ENCODE peak calls at places on chromosome 7, in six cellular contexts. V, O, J, Y, A and R are unnamed samples.

GRCh38 chr7:96407427-96407826 is 85.5 kb upstream of the SLC25A13 start:
- DNase-seq in Y (no peak), V (no peak), A (no peak), J (no peak), O (no peak), R (no peak)

GRCh38 chr7:29459591-29459990 is 104.0 kb upstream of the PRR15 start:
- DNase-seq in O (no peak), J (no peak), V (no peak), A (no peak), Y (no peak), R (no peak)

GRCh38 chr7:149714910-149715471 is 58.4 kb downstream of the ZNF467 start:
- DNase-seq in J (no peak), A (no peak), O (no peak), Y (no peak), V (peak; percentile 27), R (no peak)

GRCh38 chr7:91945476-91945875 is 4.8 kb downstream of the AKAP9 start:
- DNase-seq in V (no peak), J (no peak), O (no peak), A (no peak), Y (no peak), R (no peak)

GRCh38 chr7:7682856-7683255 is 35.6 kb downstream of the RPA3 start:
- DNase-seq in J (no peak), O (no peak), Y (no peak), V (no peak), A (no peak), R (no peak)

GRCh38 chr7:77458786-77459185 is 42.6 kb upstream of the GSAP start:
- DNase-seq in A (no peak), V (no peak), Y (no peak), O (no peak), J (no peak), R (no peak)

GRCh38 chr7:8418627-8419245 is 14.7 kb upstream of the NXPH1 start:
- DNase-seq in J (peak; percentile 19), V (no peak), Y (no peak), O (peak; percentile 57), A (no peak), R (peak; percentile 84)

GRCh38 chr7:73738220-73738611 is 386 bp downstream of the ABHD11 start:
- DNase-seq in V (peak; percentile 43), Y (no peak), A (no peak), O (no peak), J (no peak), R (peak; percentile 86)

GRCh38 chr7:80346704-80347103 is 165.2 kb downstream of the GNAT3 start:
- DNase-seq in V (no peak), O (peak; percentile 41), A (no peak), J (no peak), Y (no peak), R (no peak)

GRCh38 chr7:24201221-24201620 is 82.8 kb upstream of the NPY start:
- DNase-seq in V (no peak), A (no peak), J (no peak), Y (no peak), O (no peak), R (no peak)

GRCh38 chr7:71705217-71705616 is 573.3 kb downstream of the GALNT17 start:
- DNase-seq in O (no peak), A (no peak), Y (no peak), J (no peak), V (no peak), R (no peak)

GRCh38 chr7:119545118-119545517 is 727.9 kb upstream of the KCND2 start:
- DNase-seq in Y (no peak), A (no peak), V (no peak), J (no peak), O (peak; percentile 51), R (no peak)

GRCh38 chr7:81715984-81716588 is 53.8 kb downstream of the HGF start:
- DNase-seq in Y (no peak), V (no peak), O (peak; percentile 60), J (no peak), A (no peak), R (peak; percentile 15)

GRCh38 chr7:112566392-112567324 is 85.9 kb downstream of the LSMEM1 start:
- DNase-seq in V (no peak), Y (no peak), A (no peak), O (no peak), J (no peak), R (no peak)

GRCh38 chr7:155591055-155591750 is 44.8 kb upstream of the CNPY1 start:
- DNase-seq in O (no peak), V (no peak), Y (no peak), A (no peak), J (no peak), R (no peak)

GRCh38 chr7:64559206-64559605 is 3.7 kb downstream of the ZNF680 start:
- DNase-seq in A (peak; percentile 62), Y (no peak), V (no peak), J (no peak), O (no peak), R (no peak)

GRCh38 chr7:5214641-5215040 is 24.6 kb downstream of the WIPI2 start:
- DNase-seq in O (no peak), Y (no peak), J (no peak), A (peak; percentile 34), V (no peak), R (no peak)

GRCh38 chr7:151125459-151125834 is 39.2 kb downstream of the AGAP3 start:
- DNase-seq in Y (peak; percentile 74), O (no peak), A (no peak), J (no peak), V (no peak), R (no peak)

GRCh38 chr7:151124899-151125399 is 38.7 kb downstream of the AGAP3 start:
- DNase-seq in O (no peak), V (no peak), Y (no peak), A (no peak), J (no peak), R (no peak)

GRCh38 chr7:151126500-151127137 is 40.3 kb downstream of the AGAP3 start:
- DNase-seq in J (no peak), Y (no peak), V (no peak), A (no peak), O (no peak), R (no peak)

GRCh38 chr7:151124205-151124880 is 38.1 kb downstream of the AGAP3 start:
- DNase-seq in V (no peak), J (no peak), O (no peak), A (no peak), Y (no peak), R (no peak)

DNA sequence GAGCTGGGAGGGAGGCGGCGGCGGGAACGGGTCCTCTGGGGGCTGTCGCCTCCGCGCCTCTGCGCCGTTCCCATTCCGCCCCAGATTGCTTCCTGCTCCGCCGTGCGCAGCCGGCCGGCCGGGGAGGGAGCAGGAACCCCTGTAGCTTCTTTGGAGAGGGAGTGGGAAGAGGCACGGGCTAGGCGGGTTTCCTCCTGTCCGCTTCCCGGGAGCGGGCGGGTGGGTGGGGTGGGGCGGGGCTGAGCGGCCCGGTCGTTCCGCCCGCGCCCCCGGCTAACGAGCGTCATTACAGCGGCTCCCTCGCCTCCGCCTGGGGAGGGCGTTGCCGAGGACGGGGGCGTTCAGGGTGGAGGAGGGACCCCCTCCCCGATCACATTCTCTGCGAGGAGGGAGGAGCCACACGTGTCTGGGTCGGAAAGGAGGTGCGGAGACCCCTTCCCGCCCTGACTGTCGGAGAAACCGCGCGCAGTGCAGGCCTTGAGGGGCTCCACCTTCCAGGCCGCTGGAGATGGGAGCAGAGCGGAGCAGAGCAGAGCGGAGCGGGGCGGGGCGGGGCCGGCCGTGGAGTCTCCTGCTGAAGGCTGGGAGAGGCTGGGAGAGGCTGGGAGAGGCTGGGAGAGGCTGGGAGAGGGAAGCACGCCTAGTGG is 39.7 kb downstream of the AGAP3 start:
- DNase-seq in J (no peak), Y (no peak), A (no peak), V (no peak), O (no peak), R (no peak)
- H3K36me3 ChIP-seq in J (peaks cover 15% of the 10 kb centered on the region), Y (no peaks in the 10 kb centered on the region), A (peaks cover 4% of the 10 kb centered on the region), V (peaks cover 24% of the 10 kb centered on the region), O (peaks cover 22% of the 10 kb centered on the region), R (peaks cover 47% of the 10 kb centered on the region)

GRCh38 chr7:516606-517456 is 2.8 kb downstream of the PDGFA start:
- DNase-seq in A (no peak), Y (peak; percentile 89), O (no peak), V (no peak), J (no peak), R (no peak)
- H3K4me1 ChIP-seq in A (no peaks in the 10 kb centered on the region), Y (peaks cover 42% of the 10 kb centered on the region), O (peaks cover 47% of the 10 kb centered on the region), V (peaks cover 32% of the 10 kb centered on the region), J (peaks cover 5% of the 10 kb centered on the region), R (peaks cover under 1% of the 10 kb centered on the region)

GRCh38 chr7:151076863-151077704 is 3.5 kb downstream of the FASTK start:
- DNase-seq in Y (no peak), J (no peak), V (no peak), A (no peak), O (no peak), R (no peak)
- H3K36me3 ChIP-seq in Y (peaks cover 4% of the 10 kb centered on the region), J (peaks cover 17% of the 10 kb centered on the region), V (peaks cover 38% of the 10 kb centered on the region), A (peaks cover 12% of the 10 kb centered on the region), O (peaks cover 21% of the 10 kb centered on the region), R (peaks cover 73% of the 10 kb centered on the region)

GRCh38 chr7:2156756-2157472 is 75.8 kb downstream of the MAD1L1 start:
- DNase-seq in A (no peak), V (no peak), J (no peak), O (no peak), Y (peak; percentile 10), R (no peak)
- H3K4me1 ChIP-seq in A (no peaks in the 10 kb centered on the region), V (no peaks in the 10 kb centered on the region), J (no peaks in the 10 kb centered on the region), O (no peaks in the 10 kb centered on the region), Y (peaks cover 27% of the 10 kb centered on the region), R (peaks cover 5% of the 10 kb centered on the region)

GRCh38 chr7:135856356-135857144 is 107.9 kb upstream of the FAM180A start:
- DNase-seq in J (no peak), V (no peak), Y (no peak), O (no peak), A (no peak), R (no peak)

GRCh38 chr7:135858379-135858778 is 109.8 kb upstream of the FAM180A start:
- DNase-seq in Y (no peak), A (no peak), O (no peak), J (no peak), V (no peak), R (no peak)

GRCh38 chr7:135857519-135858274 is 109.1 kb upstream of the FAM180A start:
- DNase-seq in A (no peak), Y (no peak), O (no peak), J (no peak), V (no peak), R (no peak)

GRCh38 chr7:135858851-135859250 is 110.2 kb upstream of the FAM180A start:
- DNase-seq in V (no peak), O (no peak), A (no peak), J (no peak), Y (no peak), R (no peak)

GRCh38 chr7:135859548-135859947 is 110.9 kb upstream of the FAM180A start:
- DNase-seq in O (no peak), V (no peak), J (no peak), Y (no peak), A (no peak), R (no peak)
- H3K36me3 ChIP-seq in O (no peaks in the 10 kb centered on the region), V (no peaks in the 10 kb centered on the region), J (no peaks in the 10 kb centered on the region), Y (no peaks in the 10 kb centered on the region), A (no peaks in the 10 kb centered on the region), R (no peaks in the 10 kb centered on the region)